ENCODE peak calls at places on chromosomes 6 and 20, in ten cellular contexts. G is breast epithelium, M is testis, C is Peyer's patch, I is uterus, K is heart left ventricle, Y is IMR-90, F is tibial nerve, Z is A549, V is spleen. D is an unnamed sample.

GRCh38 chr6:20997143-20997792 is 463.0 kb downstream of the CDKAL1 start:
- DNase-seq in G (no peak), M (no peak), C (no peak), I (no peak), K (no peak), Y (no peak), F (no peak), Z (no peak), V (no peak), D (no peak)

GRCh38 chr20:63178445-63178818 is 37.5 kb downstream of the YTHDF1 start:
- DNase-seq in G (no peak), M (no peak), C (no peak), I (no peak), K (no peak), Y (no peak), F (no peak), Z (no peak), V (no peak), D (no peak)

GRCh38 chr6:87029711-87030314 is 65.1 kb downstream of the CGA start:
- DNase-seq in G (no peak), M (no peak), C (no peak), I (no peak), K (no peak), Y (peak), F (peak), Z (peak), V (no peak), D (no peak)

GRCh38 chr20:63626424-63627128 is at the start of gene GMEB2:
- DNase-seq in G (peak), M (peak), C (peak), I (peak), K (peak), Y (no peak), F (peak), Z (peak), V (peak), D (peak)

GRCh38 chr20:57287901-57288300 is 21.5 kb upstream of the BMP7 start:
- DNase-seq in G (no peak), M (no peak), C (no peak), I (no peak), K (no peak), Y (no peak), F (no peak), Z (no peak), V (no peak), D (no peak)

GRCh38 chr6:106253194-106253593 is 72.4 kb downstream of the ATG5 start:
- DNase-seq in G (no peak), M (no peak), C (no peak), I (no peak), K (no peak), Y (peak), F (no peak), Z (no peak), V (no peak), D (no peak)

GRCh38 chr6:75546401-75546800 is 52.8 kb upstream of the FILIP1 start:
- DNase-seq in G (no peak), M (no peak), C (no peak), I (no peak), K (no peak), Y (peak), F (no peak), Z (peak), V (no peak), D (no peak)

GRCh38 chr6:36936824-36937223 is 17.7 kb upstream of the PI16 start:
- DNase-seq in G (no peak), M (no peak), C (no peak), I (no peak), K (no peak), Y (no peak), F (no peak), Z (no peak), V (no peak), D (peak)

GRCh38 chr20:772806-773205 is 4.5 kb upstream of the SLC52A3 start:
- DNase-seq in G (no peak), M (no peak), C (no peak), I (no peak), K (no peak), Y (no peak), F (no peak), Z (no peak), V (no peak), D (no peak)

GRCh38 chr6:38495922-38496635 is 143.7 kb downstream of the BTBD9 start:
- DNase-seq in G (no peak), M (no peak), C (no peak), I (no peak), K (no peak), Y (no peak), F (no peak), Z (no peak), V (no peak), D (no peak)

GRCh38 chr6:169158750-169159149 is 94.9 kb downstream of the THBS2 start:
- DNase-seq in G (no peak), M (no peak), C (no peak), I (no peak), K (no peak), Y (peak), F (no peak), Z (no peak), V (no peak), D (no peak)

GRCh38 chr6:26284537-26285142 is 80.4 kb upstream of the BTN3A2 start:
- DNase-seq in G (peak), M (peak), C (peak), I (peak), K (peak), Y (peak), F (peak), Z (no peak), V (peak), D (no peak)

GRCh38 chr20:19211661-19212523 is 550 bp upstream of the SLC24A3 start:
- DNase-seq in G (no peak), M (peak), C (no peak), I (peak), K (peak), Y (no peak), F (no peak), Z (no peak), V (peak), D (no peak)
- H3K4me3 ChIP-seq in G (peak), M (peak), C (peak), I (peak), K (peak), Y (no peak), F (peak), Z (peak), V (peak), D (peak)

DNA sequence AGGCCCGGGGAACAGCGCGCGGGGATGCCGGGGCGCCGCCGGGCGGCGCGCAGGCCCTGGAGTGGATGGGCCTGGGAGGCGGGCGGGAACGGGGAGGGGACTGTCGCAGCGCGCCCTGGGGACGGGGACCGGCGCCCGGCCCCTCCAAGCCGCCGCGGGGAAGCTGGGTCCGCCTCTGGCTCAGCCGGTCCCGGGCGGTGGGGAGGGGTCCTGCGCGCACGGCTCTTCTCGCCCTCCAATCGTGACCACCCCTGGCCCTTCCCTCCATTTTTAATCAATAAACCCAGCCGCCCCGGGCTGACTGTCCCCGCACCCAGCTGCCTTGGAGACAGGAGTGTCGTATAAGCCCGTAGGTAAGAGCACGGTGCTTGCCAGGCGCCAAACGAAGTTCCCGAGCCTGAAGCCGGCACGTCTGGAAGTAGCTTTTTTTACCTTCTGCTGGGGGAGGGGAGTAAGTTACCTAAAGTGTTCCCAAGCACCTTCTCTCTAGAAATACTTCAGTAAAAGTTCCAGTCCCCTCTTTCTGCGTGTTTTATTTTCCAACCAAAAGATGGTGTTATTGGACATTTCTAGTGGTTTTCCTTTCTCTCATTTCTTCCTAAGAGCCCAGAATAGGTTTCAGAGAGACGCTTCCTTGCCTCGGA is 780 bp upstream of the TAF4 start:
- DNase-seq in G (peak), M (peak), C (peak), I (peak), K (no peak), Y (no peak), F (peak), Z (peak), V (peak), D (no peak)
- TF ChIP-seq POLR2A in G (no peak), M (no peak), C (no peak), I (no peak), K (no peak), Y (no peak), F (no peak), Z (no peak), V (no peak), D (no peak)

GRCh38 chr20:21968486-21968885 is 263.0 kb downstream of the PAX1 start:
- DNase-seq in G (no peak), M (no peak), C (no peak), I (no peak), K (no peak), Y (no peak), F (no peak), Z (no peak), V (no peak), D (no peak)
- TF ChIP-seq CTCF in G (no peak), M (no peak), C (peak), I (no peak), K (no peak), Y (no peak), F (no peak), Z (no peak), V (no peak), D (no peak)

GRCh38 chr6:16804515-16805161 is 43.4 kb upstream of the ATXN1 start:
- DNase-seq in G (no peak), M (no peak), C (no peak), I (no peak), K (no peak), Y (no peak), F (no peak), Z (no peak), V (no peak), D (no peak)

GRCh38 chr6:16802071-16802470 is 40.8 kb upstream of the ATXN1 start:
- DNase-seq in G (no peak), M (no peak), C (no peak), I (no peak), K (peak), Y (peak), F (no peak), Z (no peak), V (no peak), D (no peak)

GRCh38 chr6:16804007-16804303 is 42.7 kb upstream of the ATXN1 start:
- DNase-seq in G (no peak), M (no peak), C (no peak), I (no peak), K (no peak), Y (no peak), F (no peak), Z (no peak), V (no peak), D (no peak)

GRCh38 chr6:16805190-16805860 is 44.1 kb upstream of the ATXN1 start:
- DNase-seq in G (no peak), M (no peak), C (no peak), I (no peak), K (no peak), Y (no peak), F (no peak), Z (no peak), V (no peak), D (no peak)

GRCh38 chr6:16803294-16804006 is 42.2 kb upstream of the ATXN1 start:
- DNase-seq in G (no peak), M (peak), C (peak), I (peak), K (peak), Y (peak), F (no peak), Z (no peak), V (no peak), D (peak)
- H3K4me3 ChIP-seq in G (no peak), M (no peak), C (no peak), I (peak), K (no peak), Y (no peak), F (no peak), Z (no peak), V (no peak), D (no peak)

GRCh38 chr6:42929088-42929927 is at the start of gene CNPY3:
- DNase-seq in G (peak), M (peak), C (peak), I (peak), K (peak), Y (peak), F (peak), Z (peak), V (peak), D (peak)
- TF ChIP-seq POLR2A in G (no peak), M (no peak), C (peak), I (peak), K (no peak), Y (peak), F (no peak), Z (peak), V (peak), D (no peak)

DNA sequence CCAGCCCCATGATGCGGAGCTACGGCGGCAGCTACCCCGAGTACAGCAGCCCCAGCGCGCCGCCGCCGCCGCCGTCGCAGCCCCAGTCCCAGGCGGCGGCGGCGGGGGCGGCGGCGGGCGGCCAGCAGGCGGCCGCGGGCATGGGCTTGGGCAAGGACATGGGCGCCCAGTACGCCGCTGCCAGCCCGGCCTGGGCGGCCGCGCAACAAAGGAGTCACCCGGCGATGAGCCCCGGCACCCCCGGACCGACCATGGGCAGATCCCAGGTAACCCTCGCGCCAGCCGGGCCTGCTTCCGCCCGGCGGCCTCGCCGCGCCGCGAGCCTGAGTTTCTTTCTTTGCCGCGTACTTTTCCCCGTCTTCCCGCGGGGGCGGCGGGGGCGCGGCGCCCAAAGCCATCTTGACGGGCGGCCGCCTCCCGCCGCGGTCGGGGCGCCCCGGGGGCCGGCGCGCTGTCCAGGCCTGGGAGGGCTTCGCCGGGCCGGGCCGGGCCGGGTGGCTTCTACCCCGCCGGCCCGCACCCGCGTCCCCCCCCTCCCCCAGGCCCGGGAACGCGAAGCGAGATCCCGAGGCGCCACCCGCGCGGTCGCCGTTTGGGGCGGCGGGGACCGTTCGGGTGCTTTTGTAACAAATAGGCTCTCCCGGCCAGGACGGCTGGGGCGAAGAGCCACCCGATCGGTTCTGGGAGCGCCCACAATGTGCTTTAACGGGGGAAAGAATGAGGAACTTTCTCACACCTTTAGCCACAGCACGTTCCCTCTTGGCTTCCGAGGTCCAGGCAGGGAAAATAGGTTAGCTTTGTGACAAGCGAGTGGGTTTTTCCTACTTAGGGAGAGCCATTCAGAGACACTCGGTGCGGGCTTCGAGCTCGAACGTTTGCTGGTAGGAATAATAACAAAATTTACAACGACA is 2.3 kb downstream of the ARID1B start:
- DNase-seq in G (no peak), M (peak), C (peak), I (peak), K (peak), Y (no peak), F (peak), Z (no peak), V (peak), D (peak)
- TF ChIP-seq CTCF in G (no peak), M (no peak), C (peak), I (no peak), K (no peak), Y (no peak), F (peak), Z (peak), V (peak), D (no peak)

GRCh38 chr20:47857994-47858557 is 72.8 kb upstream of the SULF2 start:
- DNase-seq in G (no peak), M (no peak), C (no peak), I (peak), K (peak), Y (no peak), F (peak), Z (no peak), V (no peak), D (no peak)

GRCh38 chr20:47854687-47855212 is 69.5 kb upstream of the SULF2 start:
- DNase-seq in G (no peak), M (peak), C (no peak), I (no peak), K (no peak), Y (peak), F (no peak), Z (peak), V (no peak), D (no peak)

GRCh38 chr20:47859255-47859654 is 74.0 kb upstream of the SULF2 start:
- DNase-seq in G (no peak), M (no peak), C (no peak), I (no peak), K (no peak), Y (no peak), F (no peak), Z (no peak), V (no peak), D (no peak)

GRCh38 chr20:47857142-47857993 is 72.1 kb upstream of the SULF2 start:
- DNase-seq in G (no peak), M (no peak), C (no peak), I (peak), K (peak), Y (no peak), F (no peak), Z (no peak), V (no peak), D (no peak)

GRCh38 chr20:47855799-47856198 is 70.5 kb upstream of the SULF2 start:
- DNase-seq in G (no peak), M (no peak), C (no peak), I (no peak), K (no peak), Y (no peak), F (no peak), Z (no peak), V (no peak), D (no peak)
- H3K4me3 ChIP-seq in G (no peak), M (no peak), C (no peak), I (no peak), K (no peak), Y (no peak), F (no peak), Z (no peak), V (no peak), D (no peak)

GRCh38 chr6:31400467-31401289 is 2.7 kb upstream of the MICA start:
- DNase-seq in G (peak), M (peak), C (peak), I (peak), K (peak), Y (peak), F (peak), Z (no peak), V (peak), D (peak)
- TF ChIP-seq POLR2A in G (no peak), M (no peak), C (peak), I (peak), K (no peak), Y (no peak), F (no peak), Z (peak), V (peak), D (peak)

D was measured in lower leg skin.